ENCODE peak calls at places on chromosomes 2 and 18, in four cellular contexts. M, X, O and W are unnamed samples.

GRCh38 chr18:37270046-37270665 is 295.4 kb downstream of the CELF4 start:
- DNase-seq in X (peak; percentile 48), O (peak; percentile 82), M (peak; percentile 53), W (peak; percentile 89)

GRCh38 chr18:12625242-12625641 is 32.7 kb downstream of the SPIRE1 start:
- DNase-seq in M (no peak), O (peak; percentile 47), X (peak; percentile 43), W (no peak)

GRCh38 chr18:7766383-7766782 is 199.3 kb downstream of the PTPRM start:
- DNase-seq in M (no peak), O (no peak), X (no peak), W (no peak)

GRCh38 chr18:24860978-24861680 is 400.7 kb downstream of the HRH4 start:
- DNase-seq in O (no peak), M (no peak), X (peak; percentile 13), W (no peak)

GRCh38 chr18:36078751-36079529 is 11.6 kb upstream of the RPRD1A start:
- DNase-seq in O (peak; percentile 40), M (no peak), X (peak; percentile 92), W (no peak)

GRCh38 chr2:172550419-172550818 is 5.5 kb upstream of the PDK1 start:
- DNase-seq in M (peak; percentile 64), X (no peak), O (no peak), W (no peak)

GRCh38 chr2:60567092-60567491 is 13.6 kb upstream of the BCL11A start:
- DNase-seq in X (no peak), O (no peak), M (no peak), W (no peak)

GRCh38 chr18:23943104-23943503 is 71.5 kb upstream of the TTC39C start:
- DNase-seq in O (no peak), X (no peak), M (no peak), W (no peak)

GRCh38 chr2:197857708-197858107 is 53.3 kb downstream of the PLCL1 start:
- DNase-seq in M (no peak), X (no peak), O (no peak), W (no peak)

DNA sequence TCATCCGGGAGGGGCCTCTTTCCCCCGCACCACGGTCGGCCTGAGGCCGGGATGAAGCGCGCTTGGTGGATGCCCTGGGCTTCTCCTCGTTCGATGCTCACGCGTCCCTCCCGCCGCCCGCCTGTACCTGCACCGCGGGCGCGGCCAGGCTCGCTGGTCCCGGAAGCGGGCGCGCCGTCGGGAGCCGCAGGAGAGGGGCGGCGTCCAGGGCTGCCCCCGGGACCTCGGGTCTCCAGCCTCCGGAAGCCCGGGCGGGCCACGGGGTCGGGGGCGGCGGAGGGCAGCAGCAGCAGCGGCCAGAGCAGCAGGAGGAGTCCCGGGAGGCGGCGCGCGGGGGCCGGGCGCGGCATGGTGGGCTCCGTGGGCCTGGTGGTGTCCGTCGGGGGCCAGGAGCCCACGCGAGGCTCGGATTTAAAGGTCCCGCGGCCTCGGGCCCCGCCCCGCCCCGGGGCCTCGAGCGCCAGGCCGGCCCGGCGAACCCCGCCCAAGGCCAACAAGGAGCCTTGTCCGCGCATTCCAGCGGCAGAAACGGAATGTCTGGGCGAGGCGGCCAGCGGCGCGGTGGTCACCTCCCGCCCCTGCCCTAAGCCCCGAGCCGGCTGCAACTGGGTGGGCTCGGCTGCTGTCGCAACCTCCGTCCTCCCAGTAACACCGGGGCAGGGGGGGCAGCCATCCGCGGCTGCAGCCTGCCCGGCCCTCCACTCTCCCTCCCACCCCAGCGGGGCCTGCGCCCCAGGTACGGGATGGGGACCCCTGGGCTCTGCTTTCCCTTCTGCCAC is at the start of gene MATN3:
- DNase-seq in X (peak; percentile 31), O (peak; percentile 58), M (peak; percentile 79), W (peak; percentile 68)
- H2BK120ac ChIP-seq in X (peak within 1 kb of the TSS; percentile 65), O (peak within 1 kb of the TSS; percentile 83), M (peak within 1 kb of the TSS; percentile 92), W (no peak within 1 kb of the TSS)

DNA sequence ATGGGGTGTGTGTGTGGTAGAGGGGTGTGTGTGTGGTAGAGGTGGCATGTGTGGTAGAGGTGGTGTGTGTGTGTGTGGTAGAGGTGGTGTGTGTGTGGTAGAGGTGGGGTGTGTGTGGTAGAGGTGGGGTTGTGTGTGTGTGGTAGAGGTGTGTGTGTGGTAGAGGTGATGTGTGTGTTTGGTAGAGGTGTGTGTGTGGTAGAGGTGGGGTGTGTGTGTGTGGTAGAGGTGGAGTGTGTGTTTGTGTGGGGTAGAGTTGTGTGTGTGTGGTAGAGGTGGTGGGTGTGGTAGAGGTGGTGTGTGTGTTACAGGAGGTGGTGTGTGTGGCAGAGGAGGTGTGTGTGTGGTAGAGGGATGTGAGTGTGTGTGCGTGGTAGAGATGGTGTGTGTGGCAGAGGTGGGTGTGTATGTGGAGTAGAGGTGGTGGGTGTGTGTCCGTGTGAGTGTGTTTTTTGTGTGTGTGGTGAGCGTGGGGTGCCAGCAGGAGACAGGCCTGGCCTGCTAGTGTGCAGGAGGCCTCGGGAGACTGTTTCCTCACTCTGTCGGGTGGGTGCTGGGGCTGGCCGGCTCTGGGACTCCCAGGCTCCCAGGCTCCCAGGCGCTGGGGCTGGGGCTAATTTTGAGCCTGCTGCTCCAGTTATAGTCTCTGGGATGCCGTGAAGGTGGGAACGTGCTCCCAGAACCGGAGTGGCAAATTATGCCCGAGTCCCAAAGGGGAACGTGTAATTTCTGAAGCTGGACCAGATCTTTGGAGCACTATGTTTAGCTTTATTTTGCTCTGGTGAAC is 165.2 kb downstream of the DYSF start:
- DNase-seq in M (no peak), X (peak; percentile 3), O (no peak), W (no peak)
- H4K8ac ChIP-seq in M (no peak overlapping the region), X (no peak overlapping the region), O (no peak overlapping the region), W (peak overlapping the region; percentile 97)

GRCh38 chr2:56011624-56012023 is 88.0 kb upstream of the EFEMP1 start:
- DNase-seq in O (no peak), X (no peak), M (no peak), W (no peak)

GRCh38 chr2:56009758-56010534 is 86.4 kb upstream of the EFEMP1 start:
- DNase-seq in O (peak; percentile 70), M (peak; percentile 29), X (peak; percentile 65), W (no peak)

GRCh38 chr2:56013475-56013874 is 89.9 kb upstream of the EFEMP1 start:
- DNase-seq in M (no peak), X (no peak), O (no peak), W (no peak)

GRCh38 chr2:56012216-56012615 is 88.6 kb upstream of the EFEMP1 start:
- DNase-seq in M (no peak), X (no peak), O (no peak), W (no peak)

GRCh38 chr2:56008661-56009411 is 85.3 kb upstream of the EFEMP1 start:
- DNase-seq in X (peak; percentile 82), M (peak; percentile 88), O (no peak), W (peak; percentile 86)
- H2BK5ac ChIP-seq in X (no peak overlapping the region), M (no peak overlapping the region), O (no peak overlapping the region), W (no peak overlapping the region)

DNA sequence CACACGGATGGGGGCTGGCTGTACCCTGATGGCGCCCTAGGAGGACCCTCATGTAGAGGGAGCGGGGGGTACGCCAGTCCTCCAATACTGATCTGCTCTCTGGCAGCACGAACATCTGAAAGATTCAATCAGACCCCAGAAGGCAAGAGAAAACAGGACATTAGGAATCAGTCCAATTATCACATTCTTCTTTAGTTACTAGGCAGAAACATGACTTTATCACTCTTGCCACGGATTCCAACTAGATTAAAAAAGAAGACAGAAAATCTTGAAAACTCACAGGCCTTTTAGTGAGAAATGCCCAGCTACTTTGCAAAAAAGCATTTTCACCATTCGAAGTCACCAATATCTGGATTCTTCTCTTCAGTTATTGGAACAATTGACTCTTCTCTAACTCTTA is 68.4 kb downstream of the ID2 start:
- DNase-seq in O (peak; percentile 6), M (no peak), X (no peak), W (no peak)
- H2BK120ac ChIP-seq in O (no peak overlapping the region), M (no peak overlapping the region), X (no peak overlapping the region), W (no peak overlapping the region)

DNA sequence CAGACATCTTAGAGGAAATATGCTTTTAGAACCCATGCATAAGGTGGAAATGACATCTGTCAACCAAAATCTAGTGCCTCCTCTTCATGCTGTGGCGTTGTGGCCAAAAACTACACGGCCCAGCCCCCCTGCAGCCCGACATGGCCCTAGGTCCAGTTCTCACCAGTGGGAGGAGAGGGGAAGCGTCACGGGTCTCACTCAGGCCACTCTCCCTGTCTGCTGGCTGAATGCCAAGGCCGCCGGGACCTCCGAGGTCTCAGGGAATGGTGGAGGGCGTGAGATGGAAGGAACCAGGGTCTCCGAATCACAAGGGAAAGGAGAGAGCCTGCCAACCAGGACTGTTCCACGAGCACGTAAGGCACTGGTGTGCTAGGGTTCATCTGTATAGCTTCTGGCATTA is 361.0 kb downstream of the ANAPC1 start:
- DNase-seq in X (no peak), M (no peak), O (no peak), W (no peak)
- H4K8ac ChIP-seq in X (peak overlapping the region; percentile 90), M (no peak overlapping the region), O (no peak overlapping the region), W (no peak overlapping the region)

GRCh38 chr2:27704342-27704876 is 40.7 kb downstream of the SLC4A1AP start:
- DNase-seq in M (no peak), X (no peak), O (no peak), W (no peak)
- H2BK5ac ChIP-seq in M (no peak overlapping the region), X (peak overlapping the region; percentile 9), O (no peak overlapping the region), W (no peak overlapping the region)

GRCh38 chr18:67633939-67634338 is 117.4 kb upstream of the DSEL start:
- DNase-seq in M (no peak), X (no peak), O (no peak), W (no peak)
- H2BK120ac ChIP-seq in M (no peak overlapping the region), X (no peak overlapping the region), O (no peak overlapping the region), W (no peak overlapping the region)

GRCh38 chr2:190862067-190862466 is 18.6 kb upstream of the GLS start:
- DNase-seq in X (no peak), M (no peak), O (no peak), W (no peak)

GRCh38 chr2:190862591-190862991 is 18.0 kb upstream of the GLS start:
- DNase-seq in O (peak; percentile 76), M (no peak), X (peak; percentile 56), W (no peak)

GRCh38 chr2:190864375-190864774 is 16.2 kb upstream of the GLS start:
- DNase-seq in X (no peak), M (no peak), O (peak; percentile 68), W (no peak)

GRCh38 chr2:190860985-190861721 is 19.5 kb upstream of the GLS start:
- DNase-seq in O (peak; percentile 69), X (peak; percentile 55), M (peak; percentile 94), W (no peak)

DNA sequence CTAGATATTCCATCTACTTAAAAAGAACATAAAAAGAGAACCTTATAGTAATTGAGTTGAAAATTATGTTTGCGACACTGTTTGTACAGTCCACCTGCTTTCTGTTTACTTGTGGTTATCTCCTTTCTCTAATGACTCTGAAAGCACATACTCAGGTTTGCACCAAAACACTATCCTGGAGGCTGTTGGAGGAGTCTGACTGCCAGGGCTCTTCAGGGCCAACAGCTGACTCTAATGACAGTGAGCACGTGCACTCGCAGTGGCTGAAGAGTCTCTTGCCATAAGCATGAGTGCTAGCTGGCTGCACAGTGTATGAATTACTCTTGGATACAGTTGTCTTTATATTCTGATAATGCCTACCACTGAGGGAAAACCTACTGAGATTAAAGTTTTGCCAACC is 16.7 kb upstream of the GLS start:
- DNase-seq in M (no peak), O (peak; percentile 34), X (no peak), W (no peak)
- H4K8ac ChIP-seq in M (no peak overlapping the region), O (no peak overlapping the region), X (no peak overlapping the region), W (no peak overlapping the region)

DNA sequence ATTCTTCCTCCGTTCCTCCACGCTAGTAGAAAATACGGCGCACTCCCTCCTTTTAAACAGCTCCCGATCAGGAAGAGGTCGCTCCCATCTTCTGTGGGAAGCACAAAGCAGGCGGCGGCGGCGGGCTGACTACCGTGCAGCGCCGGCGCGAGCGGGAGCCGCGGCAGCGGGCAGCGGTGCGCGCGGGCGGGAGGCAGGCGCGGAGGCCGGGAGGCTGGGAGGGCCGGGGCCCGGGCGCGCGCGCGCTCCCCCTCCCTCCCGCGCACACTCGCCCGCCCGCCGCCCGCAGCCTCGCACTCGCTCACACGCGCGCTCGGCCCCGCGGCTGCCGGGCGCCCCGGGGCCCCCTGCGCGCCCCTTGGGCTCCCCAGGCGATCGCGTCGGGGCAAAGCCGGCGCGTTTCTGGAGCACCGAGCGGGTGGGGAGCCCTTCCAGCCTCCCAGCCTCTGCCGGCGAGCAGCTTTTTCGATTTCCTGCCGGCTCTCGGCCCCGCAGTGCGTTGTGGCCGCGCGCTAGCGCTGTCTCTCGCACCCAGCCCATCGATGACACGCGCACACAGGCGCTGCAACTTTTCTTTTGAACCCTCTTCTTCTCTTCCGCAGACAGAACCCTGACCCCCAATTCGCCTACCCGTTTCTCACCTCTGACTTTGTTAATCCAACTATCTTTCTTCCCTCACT is at the start of gene SLC8A1:
- DNase-seq in X (peak; percentile 35), O (peak; percentile 43), M (peak; percentile 46), W (peak; percentile 51)
- H2BK5ac ChIP-seq in X (no peak within 1 kb of the TSS), O (peak within 1 kb of the TSS; percentile 64), M (no peak within 1 kb of the TSS), W (no peak within 1 kb of the TSS)